ENCODE peak calls at places on chromosomes 11 and 22, in seven cellular contexts. W, R, T, K, F, G and A are unnamed samples.

GRCh38 chr22:37187891-37188761 is at the start of gene C1QTNF6:
- DNase-seq in W (no peak), F (no peak), T (peak; percentile 35), G (no peak), K (no peak), R (peak; percentile 72), A (peak; percentile 17)

GRCh38 chr11:19872526-19873135 is 160.0 kb downstream of the NAV2 start:
- DNase-seq in G (no peak), W (no peak), R (no peak), K (no peak), F (no peak), T (no peak), A (no peak)

GRCh38 chr11:14336507-14337503 is 22.2 kb downstream of the RRAS2 start:
- DNase-seq in K (no peak), F (no peak), G (no peak), R (no peak), W (no peak), T (peak; percentile 98), A (no peak)

GRCh38 chr11:67370351-67371076 is 2.9 kb downstream of the CLCF1 start:
- DNase-seq in G (no peak), K (no peak), W (no peak), F (no peak), R (no peak), T (peak; percentile 54), A (no peak)

GRCh38 chr11:76041208-76041607 is 165.1 kb downstream of the WNT11 start:
- DNase-seq in K (no peak), W (no peak), G (no peak), T (no peak), R (no peak), F (no peak), A (no peak)

GRCh38 chr11:64396079-64396591 is 37.2 kb downstream of the RPS6KA4 start:
- DNase-seq in R (peak; percentile 39), T (no peak), K (no peak), F (no peak), W (no peak), G (no peak), A (no peak)

GRCh38 chr11:117806906-117807305 is 9.9 kb upstream of the DSCAML1 start:
- DNase-seq in K (no peak), F (no peak), W (no peak), G (no peak), R (no peak), T (no peak), A (no peak)

GRCh38 chr11:8233691-8234424 is 29.8 kb downstream of the LMO1 start:
- DNase-seq in W (no peak), F (no peak), R (no peak), T (peak; percentile 47), G (no peak), K (no peak), A (no peak)

GRCh38 chr22:42169055-42169469 is 38.5 kb upstream of the CYP2D6 start:
- DNase-seq in G (peak; percentile 80), W (peak; percentile 52), T (peak; percentile 69), R (peak; percentile 82), F (peak; percentile 52), K (peak; percentile 21), A (peak; percentile 64)

GRCh38 chr11:85123752-85124231 is 503.4 kb downstream of the DLG2 start:
- DNase-seq in T (no peak), R (no peak), F (no peak), W (no peak), K (no peak), G (no peak), A (no peak)

GRCh38 chr11:78140392-78141077 is 1.1 kb upstream of the ALG8 start:
- DNase-seq in F (no peak), K (no peak), G (no peak), W (peak; percentile 55), R (no peak), T (peak; percentile 14), A (no peak)